ENCODE peak calls at places on chromosomes 6 and 20, in nine cellular contexts. P is AG04450; H is CD8-positive, alpha-beta T cell; K is effector memory CD4-positive, alpha-beta T cell; E is dorsolateral prefrontal cortex; Q is choroid plexus epithelial cell; X is naive thymus-derived CD4-positive, alpha-beta T cell; F is GM12865; A is GM23338. V is an unnamed sample.

GRCh38 chr6:74690365-74690764 is 515.5 kb downstream of the COL12A1 start:
- DNase-seq in A (no peak), P (no peak), E (no peak), F (no peak), K (no peak), H (no peak), X (no peak), Q (peak), V (no peak)

GRCh38 chr20:14114049-14114448 is 118.7 kb downstream of the MACROD2 start:
- DNase-seq in E (no peak), K (no peak), F (no peak), X (no peak), H (no peak), A (peak), Q (no peak), P (no peak), V (no peak)

GRCh38 chr6:18640754-18641153 is 253.6 kb downstream of the RNF144B start:
- DNase-seq in X (no peak), K (no peak), Q (no peak), A (no peak), F (no peak), E (no peak), H (no peak), P (no peak), V (no peak)

GRCh38 chr6:89310929-89311328 is 4.2 kb downstream of the GABRR2 start:
- DNase-seq in A (no peak), E (no peak), F (no peak), P (no peak), X (no peak), H (no peak), Q (no peak), K (no peak), V (no peak)

GRCh38 chr6:144778773-144779531 is 493.8 kb downstream of the UTRN start:
- DNase-seq in A (peak), P (no peak), K (no peak), F (peak), H (no peak), E (no peak), X (no peak), Q (peak), V (no peak)

GRCh38 chr20:19317240-19318069 is 105.0 kb downstream of the SLC24A3 start:
- DNase-seq in P (no peak), H (no peak), Q (peak), F (peak), E (no peak), K (no peak), A (no peak), X (no peak), V (no peak)

GRCh38 chr6:151014404-151015150 is 149.1 kb downstream of the MTHFD1L start:
- DNase-seq in A (peak), K (peak), H (peak), F (peak), Q (peak), X (peak), E (peak), P (no peak), V (peak)

GRCh38 chr6:36546664-36546957 is 668 bp downstream of the STK38 start:
- DNase-seq in A (no peak), F (no peak), K (no peak), Q (no peak), E (no peak), H (no peak), P (no peak), X (no peak), V (no peak)

GRCh38 chr20:15063077-15063476 is 725.7 kb upstream of the FLRT3 start:
- DNase-seq in X (no peak), K (no peak), E (no peak), F (no peak), A (no peak), P (no peak), Q (peak), H (no peak), V (no peak)

GRCh38 chr20:57514273-57514751 is 10.6 kb downstream of the CTCFL start:
- DNase-seq in P (peak), A (peak), X (no peak), F (peak), E (peak), Q (peak), K (no peak), H (peak), V (peak)

GRCh38 chr20:22744341-22745193 is 160.2 kb upstream of the FOXA2 start:
- DNase-seq in A (no peak), K (no peak), X (no peak), E (no peak), Q (peak), P (no peak), F (no peak), H (no peak), V (no peak)

GRCh38 chr6:80537321-80537972 is 431.0 kb downstream of the BCKDHB start:
- DNase-seq in X (no peak), Q (no peak), E (no peak), H (no peak), F (no peak), A (no peak), P (no peak), K (no peak), V (no peak)

GRCh38 chr6:95091823-95092436 is 485.4 kb upstream of the MANEA start:
- DNase-seq in K (no peak), X (no peak), H (no peak), E (no peak), Q (peak), F (peak), P (peak), A (peak), V (no peak)

GRCh38 chr6:33431880-33432541 is 12.1 kb downstream of the SYNGAP1 start:
- DNase-seq in K (no peak), P (no peak), Q (no peak), H (no peak), A (peak), F (peak), X (no peak), E (no peak), V (no peak)

GRCh38 chr6:107654736-107655135 is 164.8 kb downstream of the SOBP start:
- DNase-seq in A (no peak), H (no peak), X (no peak), F (no peak), E (no peak), Q (no peak), P (no peak), K (no peak), V (no peak)

GRCh38 chr6:119294984-119295383 is 54.6 kb downstream of the MAN1A1 start:
- DNase-seq in Q (no peak), E (no peak), K (no peak), F (peak), H (no peak), A (no peak), X (no peak), P (no peak), V (no peak)

GRCh38 chr6:81373414-81373813 is 379.1 kb downstream of the TENT5A start:
- DNase-seq in X (no peak), K (no peak), Q (no peak), A (no peak), P (no peak), H (no peak), E (no peak), F (no peak), V (no peak)

GRCh38 chr20:57498425-57499400 is 26.2 kb downstream of the CTCFL start:
- DNase-seq in K (no peak), H (peak), E (peak), F (peak), X (peak), Q (peak), A (peak), P (no peak), V (no peak)

GRCh38 chr6:44416103-44416502 is 28.6 kb downstream of the CDC5L start:
- DNase-seq in K (no peak), E (no peak), A (no peak), Q (peak), F (no peak), P (peak), H (no peak), X (no peak), V (no peak)

GRCh38 chr20:25867776-25868649 is 171.4 kb upstream of the ZNF337 start:
- DNase-seq in P (no peak), A (peak), Q (peak), E (peak), F (peak), K (no peak), X (peak), H (peak), V (peak)

GRCh38 chr20:59580208-59580980 is 23.9 kb upstream of the PHACTR3 start:
- DNase-seq in E (no peak), A (no peak), P (no peak), Q (no peak), X (no peak), F (no peak), H (no peak), K (no peak), V (no peak)

GRCh38 chr6:155693573-155694428 is 238.2 kb upstream of the NOX3 start:
- DNase-seq in K (no peak), X (no peak), E (no peak), A (no peak), Q (no peak), P (no peak), F (no peak), H (no peak), V (no peak)

GRCh38 chr6:75109757-75110156 is 96.1 kb downstream of the COL12A1 start:
- DNase-seq in H (no peak), E (no peak), P (no peak), Q (no peak), K (no peak), A (no peak), X (no peak), F (no peak), V (no peak)

GRCh38 chr6:163825033-163825432 is 410.5 kb downstream of the QKI start:
- DNase-seq in P (no peak), A (no peak), K (no peak), Q (peak), E (no peak), H (no peak), F (no peak), X (no peak), V (no peak)

GRCh38 chr20:21133404-21133803 is 7.5 kb downstream of the KIZ start:
- DNase-seq in A (no peak), H (no peak), E (no peak), K (no peak), F (no peak), Q (no peak), X (no peak), P (no peak), V (no peak)

GRCh38 chr6:35419431-35419830 is 32.7 kb upstream of the FANCE start:
- DNase-seq in K (no peak), E (no peak), Q (peak), X (no peak), F (peak), P (peak), A (peak), H (no peak), V (no peak)

GRCh38 chr6:84623956-84624680 is 140.3 kb downstream of the TBX18 start:
- DNase-seq in Q (peak), H (no peak), P (no peak), X (no peak), F (no peak), A (no peak), K (no peak), E (no peak), V (no peak)

GRCh38 chr6:56949925-56950495 is 4.9 kb upstream of the BEND6 start:
- DNase-seq in P (no peak), A (no peak), H (no peak), Q (peak), F (no peak), K (no peak), X (no peak), E (no peak), V (no peak)

GRCh38 chr6:7073810-7074525 is 33.8 kb upstream of the RREB1 start:
- DNase-seq in P (no peak), A (no peak), E (no peak), X (peak), F (peak), H (peak), K (peak), Q (no peak), V (peak)

GRCh38 chr20:24497851-24498250 is 28.4 kb downstream of the SYNDIG1 start:
- DNase-seq in P (no peak), A (no peak), F (peak), Q (peak), X (no peak), K (no peak), H (no peak), E (peak), V (no peak)

GRCh38 chr20:45467861-45468260 is 1.7 kb upstream of the WFDC2 start:
- DNase-seq in P (no peak), K (no peak), Q (no peak), F (no peak), A (peak), E (peak), X (no peak), H (no peak), V (no peak)

GRCh38 chr20:45467172-45467571 is 2.4 kb upstream of the WFDC2 start:
- DNase-seq in P (no peak), K (no peak), E (no peak), Q (no peak), F (no peak), X (no peak), H (no peak), A (no peak), V (no peak)

GRCh38 chr20:45470262-45470931 is 844 bp downstream of the WFDC2 start:
- DNase-seq in Q (peak), H (no peak), F (peak), K (no peak), A (peak), E (peak), P (no peak), X (no peak), V (peak)

GRCh38 chr20:45470939-45471338 is 1.4 kb downstream of the WFDC2 start:
- DNase-seq in A (peak), F (no peak), Q (no peak), H (no peak), X (no peak), E (no peak), P (no peak), K (no peak), V (no peak)

DNA sequence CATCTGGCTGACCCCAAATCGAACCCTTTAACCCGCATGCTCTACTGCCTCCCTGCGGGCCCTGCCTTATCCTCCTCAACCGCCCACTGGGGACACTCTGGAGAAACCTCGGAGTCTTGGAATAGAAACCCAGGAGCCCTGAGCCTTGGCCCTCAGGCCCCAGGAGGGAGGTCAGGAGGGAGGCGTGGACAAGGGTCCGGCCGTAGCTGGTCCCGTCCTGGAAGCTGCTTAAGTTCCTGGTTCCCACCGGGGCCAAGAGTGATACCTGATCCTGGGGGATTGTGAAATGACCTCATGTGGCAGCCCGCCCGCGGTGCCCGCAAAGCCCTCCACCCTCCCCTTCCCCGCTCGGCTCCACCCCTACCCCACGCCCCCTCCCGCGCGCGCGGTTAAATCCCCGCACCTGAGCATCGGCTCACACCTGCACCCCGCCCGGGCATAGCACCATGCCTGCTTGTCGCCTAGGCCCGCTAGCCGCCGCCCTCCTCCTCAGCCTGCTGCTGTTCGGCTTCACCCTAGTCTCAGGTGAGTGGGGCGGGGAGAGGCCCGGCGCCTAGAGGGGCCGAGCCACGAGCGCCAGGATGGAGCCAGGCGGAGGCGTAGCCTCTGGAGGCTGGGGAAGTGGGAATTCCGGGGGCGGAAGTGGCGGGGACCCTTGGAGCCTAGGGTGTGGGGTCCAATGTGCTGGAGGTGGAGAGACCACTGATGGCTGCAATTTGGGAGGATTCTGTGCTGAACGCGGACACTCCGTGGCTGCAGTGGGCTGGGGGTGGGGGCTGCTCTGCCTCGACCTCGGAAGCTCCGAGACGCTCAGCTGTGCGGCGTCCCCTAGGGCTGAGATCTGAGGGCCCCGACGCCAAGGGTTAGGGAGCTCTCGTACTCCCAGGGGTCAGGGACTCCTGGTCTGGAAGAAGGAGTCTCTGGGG is at the start of gene WFDC2:
- DNase-seq in F (no peak), X (no peak), H (no peak), P (no peak), Q (no peak), A (peak), K (no peak), E (no peak), V (peak)
- H3K4me3 ChIP-seq in F (peak), X (peak), H (peak), P (peak), Q (peak), A (peak), K (peak), E (peak), V (peak)

DNA sequence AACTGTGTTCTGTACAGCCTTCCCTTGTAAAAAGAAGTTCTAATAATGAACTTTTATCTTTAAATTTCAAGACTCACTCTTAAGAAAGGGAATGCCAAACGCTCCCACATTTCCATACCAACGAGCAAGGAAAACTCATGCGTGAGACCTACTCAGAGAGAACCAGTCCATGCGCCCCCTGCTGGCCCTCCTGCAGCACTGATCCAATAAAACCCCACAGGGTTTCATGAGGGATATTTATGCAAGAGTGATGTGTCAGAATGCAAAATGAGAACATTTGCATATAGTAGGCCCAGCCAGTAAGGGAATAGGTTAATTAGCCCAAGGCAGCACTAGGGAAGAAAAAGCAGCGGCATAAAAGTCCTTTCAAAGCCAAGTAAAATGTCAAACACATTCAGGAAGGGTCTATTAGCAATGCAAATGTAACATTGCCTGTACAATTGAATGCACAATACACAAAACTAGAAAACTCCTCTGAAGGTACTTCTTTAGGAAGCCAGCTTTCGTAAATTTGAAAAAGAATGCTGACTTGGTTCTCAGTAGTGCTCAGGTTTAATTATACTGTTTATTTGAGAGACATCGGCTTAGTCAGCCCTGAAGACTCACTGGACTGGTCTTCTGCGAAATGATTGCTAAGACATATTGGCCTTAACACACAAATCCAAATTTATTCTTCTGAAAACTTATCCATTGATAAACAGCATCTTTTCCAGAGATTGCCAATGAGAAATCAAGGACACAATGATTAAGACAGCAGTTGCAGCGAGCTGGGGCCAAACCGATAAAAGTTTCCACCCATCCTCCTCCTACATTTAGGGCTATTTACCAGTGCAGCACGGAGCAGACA is 93.2 kb downstream of the GMPR start:
- DNase-seq in Q (peak), F (peak), E (peak), A (peak), P (no peak), H (peak), K (peak), X (peak), V (peak)
- H3K4me3 ChIP-seq in Q (no peak), F (peak), E (no peak), A (peak), P (no peak), H (peak), K (no peak), X (peak), V (no peak)

GRCh38 chr6:136039185-136039584 is 187.7 kb downstream of the PDE7B start:
- DNase-seq in F (no peak), H (no peak), Q (peak), X (no peak), A (no peak), P (no peak), E (no peak), K (no peak), V (no peak)

GRCh38 chr6:136038531-136038930 is 187.0 kb downstream of the PDE7B start:
- DNase-seq in F (no peak), E (no peak), H (no peak), P (no peak), X (no peak), Q (peak), A (no peak), K (no peak), V (no peak)

GRCh38 chr6:136036601-136037000 is 185.1 kb downstream of the PDE7B start:
- DNase-seq in P (no peak), E (no peak), X (no peak), Q (peak), H (no peak), F (no peak), K (no peak), A (no peak), V (no peak)

GRCh38 chr6:136037246-136037884 is 185.9 kb downstream of the PDE7B start:
- DNase-seq in E (no peak), A (no peak), X (peak), Q (peak), K (no peak), H (no peak), P (no peak), F (no peak), V (no peak)

DNA sequence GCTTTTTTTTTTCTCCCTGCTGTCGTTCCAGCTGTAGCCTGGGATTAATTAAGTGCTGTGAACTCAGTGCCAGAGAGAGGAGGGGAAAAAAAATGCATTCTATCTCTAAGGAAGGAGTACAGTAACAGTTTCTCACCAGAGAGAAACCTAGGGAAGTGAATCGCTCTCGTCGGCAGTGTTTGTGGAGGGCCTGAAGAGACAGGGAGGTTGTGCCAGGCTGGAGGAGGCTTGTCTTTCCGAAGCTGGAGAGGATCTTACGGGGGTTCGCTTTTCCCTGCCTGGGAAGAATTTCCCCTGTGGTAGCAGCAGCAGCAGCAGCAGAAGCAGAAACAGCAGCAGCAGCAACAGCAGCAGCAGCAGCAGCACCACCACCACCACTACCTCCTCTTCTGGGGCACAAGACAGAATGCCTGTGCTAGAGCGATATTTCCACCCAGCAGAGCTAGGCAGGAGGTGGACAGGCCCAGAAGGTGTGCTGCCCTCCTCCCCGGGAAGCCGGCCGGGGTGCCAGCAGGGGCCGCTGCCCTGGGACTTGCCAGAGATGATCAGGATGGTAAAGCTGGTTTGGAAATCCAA is 186.5 kb downstream of the PDE7B start:
- DNase-seq in F (no peak), A (no peak), X (no peak), H (no peak), P (peak), Q (peak), E (peak), K (no peak), V (peak)
- H3K4me3 ChIP-seq in F (no peak), A (no peak), X (no peak), H (no peak), P (peak), Q (peak), E (peak), K (no peak), V (peak)

GRCh38 chr20:17935761-17936160 is 32.8 kb downstream of the SNX5 start:
- DNase-seq in E (no peak), H (no peak), F (no peak), X (no peak), A (peak), P (no peak), Q (peak), K (no peak), V (no peak)

GRCh38 chr20:17935186-17935585 is 33.4 kb downstream of the SNX5 start:
- DNase-seq in E (no peak), P (no peak), X (no peak), H (no peak), A (no peak), Q (no peak), F (no peak), K (no peak), V (no peak)

GRCh38 chr20:17938889-17939619 is 29.5 kb downstream of the SNX5 start:
- DNase-seq in P (no peak), Q (peak), K (peak), E (peak), H (peak), X (peak), F (peak), A (peak), V (peak)

GRCh38 chr20:17936306-17936790 is 32.2 kb downstream of the SNX5 start:
- DNase-seq in F (no peak), Q (peak), A (no peak), H (no peak), X (no peak), P (no peak), E (no peak), K (no peak), V (no peak)

GRCh38 chr20:17936791-17937687 is 31.6 kb downstream of the SNX5 start:
- DNase-seq in K (no peak), H (no peak), P (peak), X (no peak), Q (peak), A (peak), E (no peak), F (no peak), V (no peak)
- H3K4me3 ChIP-seq in K (no peak), H (no peak), P (peak), X (no peak), Q (peak), A (no peak), E (no peak), F (no peak), V (no peak)

V was measured in upper lobe of right lung.